ENCODE peak calls at places on chromosomes 7 and 10, in eight cellular contexts. D, E, C, R, M, P, V and H are unnamed samples.

GRCh38 chr10:87842220-87842641 is 21.1 kb downstream of the KLLN start:
- DNase-seq in R (no peak), E (no peak), C (no peak), V (peak; percentile 66), M (no peak), D (no peak), P (no peak), H (no peak)

GRCh38 chr10:110165239-110165638 is 42.2 kb upstream of the MXI1 start:
- DNase-seq in C (no peak), R (no peak), V (no peak), D (peak; percentile 10), E (no peak), P (no peak), M (no peak), H (no peak)

GRCh38 chr10:29381230-29381563 is 92.3 kb downstream of the LYZL1 start:
- DNase-seq in V (peak; percentile 25), C (no peak), R (no peak), M (no peak), P (no peak), D (no peak), E (no peak), H (no peak)

GRCh38 chr10:77497748-77498147 is 139.9 kb downstream of the KCNMA1 start:
- DNase-seq in V (no peak), R (no peak), C (no peak), E (no peak), P (no peak), M (no peak), D (no peak), H (no peak)

GRCh38 chr10:24882047-24882698 is 70.2 kb downstream of the PRTFDC1 start:
- DNase-seq in P (no peak), R (peak; percentile 93), C (no peak), E (no peak), D (no peak), V (peak; percentile 88), M (peak; percentile 63), H (peak; percentile 77)

GRCh38 chr7:44750921-44751571 is 2.4 kb downstream of the ZMIZ2 start:
- DNase-seq in E (no peak), M (no peak), V (peak; percentile 12), R (no peak), P (no peak), C (no peak), D (no peak), H (no peak)

GRCh38 chr7:44238116-44238695 is 37.4 kb downstream of the YKT6 start:
- DNase-seq in R (no peak), V (no peak), M (no peak), C (no peak), E (no peak), D (no peak), P (no peak), H (no peak)

GRCh38 chr10:80498833-80499671 is 38.6 kb upstream of the SH2D4B start:
- DNase-seq in E (peak; percentile 86), D (peak; percentile 92), C (peak; percentile 59), R (peak; percentile 97), V (peak; percentile 97), P (peak; percentile 98), M (peak; percentile 98), H (peak; percentile 93)

GRCh38 chr10:103281753-103282152 is 4.8 kb downstream of the INA start:
- DNase-seq in V (no peak), M (no peak), C (no peak), D (peak; percentile 53), R (peak; percentile 12), E (no peak), P (no peak), H (no peak)

GRCh38 chr10:61847640-61848039 is 53.9 kb upstream of the ARID5B start:
- DNase-seq in V (peak; percentile 61), C (no peak), D (no peak), E (no peak), P (no peak), M (no peak), R (no peak), H (no peak)

DNA sequence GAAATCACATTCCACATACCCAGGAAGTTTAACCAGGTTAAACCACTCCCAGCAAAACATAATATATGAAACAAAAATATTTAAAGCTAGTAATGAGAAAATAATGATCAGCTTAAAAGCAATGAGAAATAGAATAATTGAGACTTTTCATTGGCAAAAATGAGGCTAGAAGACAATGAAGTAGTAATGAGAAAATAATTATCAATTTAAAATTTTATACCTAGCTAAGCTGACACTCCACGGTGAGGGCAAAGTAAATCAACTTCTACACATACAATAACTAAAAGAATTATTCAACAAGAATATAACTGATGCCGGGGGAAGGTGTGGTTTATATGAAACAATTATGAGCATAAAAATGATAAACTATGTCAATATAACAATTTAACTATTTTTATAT is 82.2 kb upstream of the TES start:
- DNase-seq in V (no peak), R (no peak), D (no peak), P (no peak), C (no peak), M (no peak), E (no peak), H (no peak)
- TF ChIP-seq CTCF in V (no peak), R (no peak), D (no peak), P (no peak), C (no peak), M (no peak), E (no peak), H (no peak)

GRCh38 chr7:28389504-28390385 is 22.6 kb upstream of the CREB5 start:
- DNase-seq in V (peak; percentile 62), M (peak; percentile 86), D (no peak), P (no peak), E (no peak), R (peak; percentile 79), C (no peak), H (peak; percentile 59)
- H3K4me3 ChIP-seq in V (peak overlapping the region; percentile 72), M (peak overlapping the region; percentile 32), D (peak overlapping the region; percentile 7), P (no peak overlapping the region), E (no peak overlapping the region), R (no peak overlapping the region), C (no peak overlapping the region), H (peak overlapping the region; percentile 18)

GRCh38 chr10:59465089-59465488 is 102.7 kb upstream of the FAM13C start:
- DNase-seq in E (no peak), M (peak; percentile 77), R (peak; percentile 69), V (peak; percentile 65), C (no peak), P (no peak), D (peak; percentile 34), H (peak; percentile 70)
- TF ChIP-seq CTCF in E (no peak), M (peak; percentile 49), R (peak; percentile 38), V (peak; percentile 29), C (no peak), P (no peak), D (no peak), H (peak; percentile 46)

GRCh38 chr7:23476286-23477169 is 6.2 kb upstream of the IGF2BP3 start:
- DNase-seq in C (no peak), P (no peak), M (no peak), D (no peak), V (no peak), R (no peak), E (no peak), H (no peak)
- H3K4me3 ChIP-seq in C (no peak overlapping the region), P (no peak overlapping the region), M (no peak overlapping the region), D (no peak overlapping the region), V (peak overlapping the region; percentile 82), R (no peak overlapping the region), E (peak overlapping the region; percentile 13), H (no peak overlapping the region)

GRCh38 chr10:130546841-130547240 is 410.6 kb downstream of the GLRX3 start:
- DNase-seq in C (no peak), P (no peak), V (no peak), M (no peak), R (no peak), E (no peak), D (no peak), H (no peak)

GRCh38 chr10:130547368-130547767 is 411.2 kb downstream of the GLRX3 start:
- DNase-seq in C (no peak), R (no peak), M (no peak), D (no peak), E (no peak), V (no peak), P (no peak), H (no peak)

GRCh38 chr10:130542761-130543160 is 406.6 kb downstream of the GLRX3 start:
- DNase-seq in D (no peak), M (no peak), P (no peak), E (no peak), R (no peak), C (no peak), V (no peak), H (no peak)

GRCh38 chr10:130543787-130544186 is 407.6 kb downstream of the GLRX3 start:
- DNase-seq in P (no peak), E (no peak), R (no peak), V (no peak), M (no peak), C (no peak), D (no peak), H (no peak)

DNA sequence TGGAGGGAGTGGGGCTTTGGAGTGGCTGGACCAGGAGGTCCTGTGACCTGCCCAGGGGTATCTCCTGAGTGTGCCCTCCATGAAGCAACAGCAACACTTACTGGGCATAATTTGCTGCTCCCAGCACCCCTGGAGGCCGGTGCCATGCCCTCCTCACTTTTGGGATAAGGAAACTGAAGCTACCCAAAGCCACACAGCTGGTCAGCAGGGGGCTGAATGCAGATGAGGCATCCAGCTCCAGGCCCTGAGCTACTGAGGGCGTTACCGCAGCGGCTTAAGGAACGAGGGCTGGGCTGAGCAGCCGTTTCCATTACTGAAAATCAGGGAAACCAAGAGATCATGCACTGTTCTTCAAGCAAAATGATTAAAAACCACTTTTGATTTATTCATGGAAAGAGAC is 408.9 kb downstream of the GLRX3 start:
- DNase-seq in V (no peak), D (no peak), M (no peak), P (no peak), C (no peak), E (no peak), R (no peak), H (no peak)
- TF ChIP-seq CTCF in V (no peak), D (no peak), M (no peak), P (no peak), C (no peak), E (no peak), R (no peak), H (no peak)

GRCh38 chr7:114082934-114083647 is 164.3 kb upstream of the PPP1R3A start:
- DNase-seq in P (peak; percentile 86), D (peak; percentile 18), C (no peak), V (peak; percentile 13), M (peak; percentile 47), R (no peak), E (no peak), H (no peak)
- H3K4me3 ChIP-seq in P (no peak overlapping the region), D (peak overlapping the region; percentile 53), C (peak overlapping the region; percentile 40), V (peak overlapping the region; percentile 65), M (peak overlapping the region; percentile 62), R (no peak overlapping the region), E (peak overlapping the region; percentile 22), H (peak overlapping the region; percentile 43)

GRCh38 chr7:11450246-11450645 is 381.8 kb downstream of the THSD7A start:
- DNase-seq in P (no peak), D (no peak), M (no peak), V (peak; percentile 5), C (no peak), E (no peak), R (peak; percentile 56), H (no peak)
- TF ChIP-seq CTCF in P (no peak), D (no peak), M (no peak), V (no peak), C (no peak), E (no peak), R (no peak), H (no peak)